ENCODE peak calls at places on chromosomes 13 and 19, in seven cellular contexts. U is iris pigment epithelial cell; Y is T-helper 9 cell; J is hypothalamus; G is tibial nerve; O is AG04449; M is stimulated activated CD4-positive, alpha-beta T cell treated with anti-CD3 and anti-CD28 coated beads, Interleukin-4, amount 100 ng/mL, for 1 hour. A is an unnamed sample.

GRCh38 chr19:44749994-44750393 is 1.5 kb downstream of the BCL3 start:
- DNase-seq in U (no peak), Y (no peak), J (no peak), G (no peak), O (no peak), M (no peak), A (no peak)

GRCh38 chr13:111632906-111633305 is 312.5 kb downstream of the TEX29 start:
- DNase-seq in U (no peak), Y (no peak), J (no peak), G (no peak), O (no peak), M (no peak), A (no peak)

GRCh38 chr19:18488403-18488723 is 33.5 kb downstream of the ELL start:
- DNase-seq in U (no peak), Y (no peak), J (peak), G (no peak), O (no peak), M (no peak), A (no peak)

GRCh38 chr19:43432866-43433673 is 18.4 kb downstream of the TEX101 start:
- DNase-seq in U (peak), Y (peak), J (no peak), G (peak), O (no peak), M (peak), A (no peak)

GRCh38 chr13:98142427-98143156 is at the start of gene FARP1:
- DNase-seq in U (peak), Y (no peak), J (peak), G (peak), O (no peak), M (peak), A (no peak)

GRCh38 chr13:91719033-91719432 is 320.6 kb downstream of the GPC5 start:
- DNase-seq in U (peak), Y (no peak), J (no peak), G (no peak), O (no peak), M (no peak), A (no peak)

GRCh38 chr13:102089177-102089576 is 312.7 kb downstream of the FGF14 start:
- DNase-seq in U (peak), Y (no peak), J (no peak), G (no peak), O (no peak), M (no peak), A (no peak)

GRCh38 chr13:51221674-51222509 is at the start of gene FAM124A:
- DNase-seq in U (peak), Y (no peak), J (peak), G (peak), O (no peak), M (peak), A (no peak)

GRCh38 chr19:6088677-6089063 is 21.6 kb downstream of the RFX2 start:
- DNase-seq in U (peak), Y (no peak), J (no peak), G (no peak), O (no peak), M (no peak), A (no peak)

GRCh38 chr19:42122691-42123607 is 9.3 kb downstream of the POU2F2 start:
- DNase-seq in U (no peak), Y (no peak), J (no peak), G (no peak), O (no peak), M (peak), A (no peak)

GRCh38 chr19:51079486-51080110 is 3.1 kb downstream of the KLK14 start:
- DNase-seq in U (no peak), Y (no peak), J (no peak), G (no peak), O (no peak), M (no peak), A (no peak)

GRCh38 chr19:16435238-16435911 is 36.4 kb downstream of the EPS15L1 start:
- DNase-seq in U (peak), Y (no peak), J (peak), G (peak), O (peak), M (no peak), A (no peak)

GRCh38 chr19:1512671-1513491 is at the start of gene ADAMTSL5:
- DNase-seq in U (peak), Y (peak), J (no peak), G (no peak), O (no peak), M (peak), A (no peak)

GRCh38 chr19:54521022-54521859 is 18.6 kb downstream of the LAIR2 start:
- DNase-seq in U (no peak), Y (no peak), J (no peak), G (no peak), O (no peak), M (peak), A (peak)

GRCh38 chr19:50658438-50659317 is 9.4 kb downstream of the C19orf81 start:
- DNase-seq in U (peak), Y (no peak), J (peak), G (peak), O (no peak), M (peak), A (no peak)

GRCh38 chr13:79663420-79663819 is 182.5 kb downstream of the NDFIP2 start:
- DNase-seq in U (no peak), Y (no peak), J (no peak), G (no peak), O (no peak), M (no peak), A (no peak)

GRCh38 chr13:100588350-100589177 is at the start of gene GGACT:
- DNase-seq in U (peak), Y (peak), J (peak), G (peak), O (no peak), M (peak), A (no peak)

GRCh38 chr13:108155185-108156106 is 59.9 kb downstream of the LIG4 start:
- DNase-seq in U (peak), Y (peak), J (peak), G (peak), O (no peak), M (peak), A (peak)

GRCh38 chr13:109012115-109012514 is 382.7 kb downstream of the MYO16 start:
- DNase-seq in U (no peak), Y (no peak), J (no peak), G (no peak), O (no peak), M (no peak), A (no peak)

GRCh38 chr13:45328661-45329105 is 12.3 kb downstream of the TPT1 start:
- DNase-seq in U (peak), Y (no peak), J (no peak), G (no peak), O (peak), M (no peak), A (no peak)

A was measured in glomerular endothelial cell.